ENCODE peak calls at places on chromosome 17, in five cellular contexts. H is CD8-positive, alpha-beta T cell; I is RWPE2; Y is A549; P is MM.1S. C is an unnamed sample.
A peak's percentile ranks its signal among the peaks of the same experiment; 100 is the strongest.

GRCh38 chr17:43928606-43929005 is 13.7 kb downstream of the PPY start:
- DNase-seq in H (no peak), I (no peak), Y (no peak), P (no peak), C (no peak)

GRCh38 chr17:70426752-70427151 is 257.4 kb downstream of the KCNJ2 start:
- DNase-seq in Y (no peak), P (no peak), H (no peak), I (no peak), C (no peak)

GRCh38 chr17:80123791-80124190 is 22.4 kb downstream of the GAA start:
- DNase-seq in P (no peak), H (no peak), I (no peak), Y (no peak), C (peak; percentile 24)

GRCh38 chr17:74351552-74352210 is 10.0 kb downstream of the BTBD17 start:
- DNase-seq in Y (peak; percentile 66), P (no peak), H (no peak), I (no peak), C (peak; percentile 51)

GRCh38 chr17:7837375-7838290 is 3.6 kb downstream of the KDM6B start:
- DNase-seq in H (no peak), P (no peak), I (no peak), Y (no peak), C (peak; percentile 22)

GRCh38 chr17:50542795-50543774 is 3.9 kb upstream of the SPATA20 start:
- DNase-seq in P (no peak), Y (peak; percentile 82), H (no peak), I (peak; percentile 52), C (no peak)

GRCh38 chr17:1460233-1460632 is 4.2 kb upstream of the CRK start:
- DNase-seq in H (no peak), Y (no peak), I (no peak), P (no peak), C (no peak)

GRCh38 chr17:80358861-80359260 is 56.1 kb upstream of the ENDOV start:
- DNase-seq in H (no peak), P (no peak), Y (no peak), I (no peak), C (no peak)

GRCh38 chr17:47850692-47851573 is at the start of gene SP6:
- DNase-seq in I (peak; percentile 96), H (peak; percentile 44), P (peak; percentile 69), Y (peak; percentile 76), C (peak; percentile 62)

GRCh38 chr17:82330322-82331239 is 3.0 kb downstream of the SECTM1 start:
- DNase-seq in Y (peak; percentile 45), H (no peak), I (peak; percentile 88), P (peak; percentile 93), C (peak; percentile 59)

GRCh38 chr17:50943575-50943933 is 77.4 kb upstream of the TOB1 start:
- DNase-seq in I (peak; percentile 37), Y (no peak), P (no peak), H (no peak), C (no peak)

GRCh38 chr17:61479493-61480413 is 27.5 kb downstream of the TBX4 start:
- DNase-seq in I (no peak), P (no peak), H (no peak), Y (no peak), C (no peak)

GRCh38 chr17:79835953-79836951 is 3.0 kb downstream of the CBX4 start:
- DNase-seq in Y (peak; percentile 61), P (no peak), I (no peak), H (no peak), C (peak; percentile 58)

GRCh38 chr17:66975614-66976378 is 11.3 kb downstream of the CACNG4 start:
- DNase-seq in Y (peak; percentile 60), I (no peak), H (no peak), P (no peak), C (no peak)

GRCh38 chr17:77439382-77440013 is 298.7 kb downstream of the SEC14L1 start:
- DNase-seq in Y (no peak), I (no peak), H (no peak), P (no peak), C (no peak)
- H3K4me1 ChIP-seq in Y (peaks cover 8% of the 10 kb centered on the region), I (no peaks in the 10 kb centered on the region), H (peaks cover 100% of the 10 kb centered on the region), P (peaks cover 57% of the 10 kb centered on the region), C (peaks cover 60% of the 10 kb centered on the region)

DNA sequence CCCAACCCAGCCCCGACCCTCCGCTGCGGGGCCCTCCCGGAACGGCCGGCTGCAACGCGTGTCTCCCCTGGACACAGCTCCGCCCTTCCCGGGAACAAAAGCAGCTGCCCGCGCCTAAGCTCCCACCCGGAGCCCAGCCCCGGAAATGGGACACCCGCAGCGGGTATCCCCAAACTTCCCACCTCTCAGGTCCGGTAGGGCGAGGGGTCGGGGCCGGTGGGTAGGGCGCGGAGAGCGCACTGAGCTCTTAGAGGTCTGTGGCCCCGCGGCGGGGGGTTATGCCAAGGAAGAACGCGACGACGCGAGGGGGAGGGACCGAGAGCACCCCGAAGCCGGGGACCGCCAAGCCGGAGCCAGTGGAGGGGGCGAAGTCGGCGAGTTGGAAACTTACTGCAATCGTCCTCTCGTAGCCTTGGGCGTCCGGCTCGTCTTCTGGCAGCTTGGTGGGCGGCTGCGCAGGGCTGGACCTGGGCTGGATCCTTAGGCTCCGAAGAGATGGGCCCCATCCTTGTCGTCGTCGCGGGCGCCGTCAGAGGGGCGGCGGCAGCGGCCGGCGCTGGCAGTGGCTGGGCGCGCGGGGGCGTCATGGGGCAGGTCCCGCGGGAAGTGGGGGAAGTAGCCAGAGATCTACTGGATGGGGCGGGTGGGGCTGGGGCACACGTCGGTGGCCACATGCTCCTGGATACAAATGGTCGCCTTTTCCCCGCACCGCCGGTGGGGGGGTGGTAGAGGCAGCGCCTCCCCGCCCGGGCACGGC is 6.9 kb downstream of the USP6 start:
- DNase-seq in I (peak; percentile 34), Y (no peak), P (no peak), H (no peak), C (peak; percentile 29)
- TF ChIP-seq CTCF in I (no peak), Y (no peak), P (no peak), H (no peak), C (no peak)

GRCh38 chr17:45093444-45094110 is 32.5 kb downstream of the NMT1 start:
- DNase-seq in P (no peak), Y (no peak), H (no peak), I (no peak), C (peak; percentile 47)

GRCh38 chr17:45088741-45089140 is 27.6 kb downstream of the NMT1 start:
- DNase-seq in Y (no peak), H (no peak), I (no peak), P (no peak), C (no peak)

GRCh38 chr17:45090711-45091110 is 29.6 kb downstream of the NMT1 start:
- DNase-seq in P (no peak), I (no peak), Y (peak; percentile 42), H (no peak), C (no peak)

GRCh38 chr17:45092932-45093430 is 31.9 kb downstream of the NMT1 start:
- DNase-seq in I (peak; percentile 94), Y (peak; percentile 94), H (no peak), P (no peak), C (no peak)

GRCh38 chr17:45091778-45092425 is 30.8 kb downstream of the NMT1 start:
- DNase-seq in H (no peak), P (no peak), I (no peak), Y (peak; percentile 57), C (peak; percentile 32)
- H3K4me1 ChIP-seq in H (no peaks in the 10 kb centered on the region), P (no peaks in the 10 kb centered on the region), I (peaks cover 17% of the 10 kb centered on the region), Y (peaks cover 45% of the 10 kb centered on the region), C (no peaks in the 10 kb centered on the region)

DNA sequence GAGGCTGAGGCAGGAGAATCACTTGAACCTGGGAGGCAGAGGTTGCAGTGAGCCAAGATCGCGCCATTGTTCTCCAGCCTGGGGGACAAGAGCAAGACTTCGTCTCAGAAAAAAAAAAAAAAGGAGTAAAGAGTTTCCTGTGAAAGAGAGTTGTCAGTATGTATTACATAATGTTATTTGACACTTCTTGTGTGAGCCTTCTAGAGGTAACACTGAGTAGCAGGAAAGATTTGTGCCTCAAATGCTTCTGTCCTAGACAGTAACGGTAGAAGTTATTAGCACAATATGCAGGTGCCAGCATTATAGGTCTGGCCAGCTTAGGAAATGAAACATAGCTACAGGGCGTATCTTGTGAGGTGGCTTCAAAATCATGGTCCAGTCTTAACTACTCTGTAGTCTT is 6.2 kb downstream of the RPS6KB1 start:
- DNase-seq in I (no peak), Y (peak; percentile 55), H (no peak), P (no peak), C (no peak)
- TF ChIP-seq CTCF in I (peak; percentile 58), Y (no peak), H (no peak), P (no peak), C (peak; percentile 40)

DNA sequence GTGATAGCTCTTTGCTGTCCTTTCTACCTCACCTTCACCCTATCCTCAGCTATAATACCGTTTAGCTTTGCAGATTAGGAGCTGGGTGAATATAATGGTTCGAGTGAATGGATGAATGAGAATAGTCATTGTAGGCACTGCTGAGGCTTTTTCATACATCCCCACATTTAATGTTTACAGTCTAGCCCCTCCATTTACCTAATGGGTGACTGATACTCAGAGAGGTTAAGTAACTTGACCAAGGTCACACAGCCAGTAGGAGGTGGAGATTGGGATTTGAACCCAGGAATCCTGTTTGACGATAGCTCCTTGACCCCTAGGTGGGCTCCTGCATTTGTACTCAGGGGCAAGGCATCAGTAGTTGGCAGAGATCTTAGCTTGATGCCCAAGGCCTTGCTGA is 195.6 kb downstream of the CCDC182 start:
- DNase-seq in H (no peak), Y (no peak), I (no peak), P (no peak), C (no peak)
- H3K4me1 ChIP-seq in H (peaks cover 26% of the 10 kb centered on the region), Y (peaks cover 33% of the 10 kb centered on the region), I (no peaks in the 10 kb centered on the region), P (peaks cover 26% of the 10 kb centered on the region), C (peaks cover 50% of the 10 kb centered on the region)

GRCh38 chr17:37650419-37651003 is 7.3 kb upstream of the DDX52 start:
- DNase-seq in Y (peak; percentile 76), H (no peak), I (no peak), P (peak; percentile 21), C (peak; percentile 59)
- TF ChIP-seq CTCF in Y (peak; percentile 90), H (no peak), I (peak; percentile 81), P (peak; percentile 44), C (peak; percentile 52)

GRCh38 chr17:27318228-27318627 is 24.3 kb downstream of the WSB1 start:
- DNase-seq in Y (no peak), H (no peak), I (no peak), P (no peak), C (no peak)

GRCh38 chr17:27318633-27319032 is 24.7 kb downstream of the WSB1 start:
- DNase-seq in I (no peak), Y (no peak), H (no peak), P (no peak), C (no peak)

GRCh38 chr17:27320222-27320560 is 26.3 kb downstream of the WSB1 start:
- DNase-seq in Y (no peak), H (no peak), P (no peak), I (no peak), C (no peak)

GRCh38 chr17:27321372-27321771 is 27.5 kb downstream of the WSB1 start:
- DNase-seq in I (no peak), H (no peak), Y (no peak), P (no peak), C (no peak)

GRCh38 chr17:27319536-27320221 is 25.8 kb downstream of the WSB1 start:
- DNase-seq in Y (no peak), P (no peak), I (no peak), H (no peak), C (peak; percentile 26)
- H3K4me1 ChIP-seq in Y (peaks cover 11% of the 10 kb centered on the region), P (no peaks in the 10 kb centered on the region), I (peaks cover 10% of the 10 kb centered on the region), H (no peaks in the 10 kb centered on the region), C (peaks cover 12% of the 10 kb centered on the region)

GRCh38 chr17:77011173-77012011 is 129.4 kb upstream of the SEC14L1 start:
- DNase-seq in Y (peak; percentile 65), H (peak; percentile 37), I (no peak), P (peak; percentile 61), C (peak; percentile 58)
- TF ChIP-seq CTCF in Y (peak; percentile 42), H (peak; percentile 81), I (peak; percentile 55), P (peak; percentile 78), C (peak; percentile 77)

C was measured in cardiac muscle cell.